ENCODE peak calls at places on chromosomes 2 and 18, in four cellular contexts. One of them, this sample, is unnamed.

GRCh38 chr18:25518716-25519053 is 166.7 kb upstream of the ZNF521 start:
- DNase-seq in fibroblast of lung: no peak
- DNase-seq in endothelial cell of umbilical vein: no peak
- DNase-seq in SK-N-SH: no peak
- DNase-seq in this sample: no peak

GRCh38 chr2:164458801-164459200 is 162.5 kb downstream of the GRB14 start:
- DNase-seq in endothelial cell of umbilical vein: no peak
- DNase-seq in fibroblast of lung: no peak
- DNase-seq in SK-N-SH: peak; percentile 44
- DNase-seq in this sample: no peak

GRCh38 chr2:142100139-142100873 is 30.5 kb downstream of the LRP1B start:
- DNase-seq in fibroblast of lung: peak; percentile 13
- DNase-seq in endothelial cell of umbilical vein: no peak
- DNase-seq in SK-N-SH: no peak
- DNase-seq in this sample: no peak

GRCh38 chr2:138447889-138448570 is 53.5 kb upstream of the SPOPL start:
- DNase-seq in SK-N-SH: no peak
- DNase-seq in fibroblast of lung: no peak
- DNase-seq in endothelial cell of umbilical vein: peak; percentile 80
- DNase-seq in this sample: no peak

GRCh38 chr2:142041105-142041504 is 89.7 kb downstream of the LRP1B start:
- DNase-seq in endothelial cell of umbilical vein: no peak
- DNase-seq in SK-N-SH: no peak
- DNase-seq in fibroblast of lung: peak; percentile 85
- DNase-seq in this sample: no peak

GRCh38 chr18:13726972-13727331 is 479 bp downstream of the RNMT start:
- DNase-seq in fibroblast of lung: peak; percentile 61
- DNase-seq in SK-N-SH: no peak
- DNase-seq in endothelial cell of umbilical vein: no peak
- DNase-seq in this sample: peak; percentile 56

GRCh38 chr2:138275881-138276280 is 225.7 kb upstream of the SPOPL start:
- DNase-seq in endothelial cell of umbilical vein: no peak
- DNase-seq in fibroblast of lung: peak; percentile 47
- DNase-seq in SK-N-SH: no peak
- DNase-seq in this sample: peak; percentile 79

GRCh38 chr2:109234355-109234754 is 105.3 kb downstream of the SH3RF3 start:
- DNase-seq in fibroblast of lung: no peak
- DNase-seq in endothelial cell of umbilical vein: no peak
- DNase-seq in SK-N-SH: no peak
- DNase-seq in this sample: no peak

GRCh38 chr18:38884050-38884449 is 1318.5 kb upstream of the CELF4 start:
- DNase-seq in endothelial cell of umbilical vein: no peak
- DNase-seq in fibroblast of lung: no peak
- DNase-seq in SK-N-SH: no peak
- DNase-seq in this sample: no peak

GRCh38 chr2:64525323-64525625 is 1.1 kb downstream of the AFTPH start:
- DNase-seq in endothelial cell of umbilical vein: peak; percentile 63
- DNase-seq in fibroblast of lung: peak; percentile 37
- DNase-seq in SK-N-SH: no peak
- DNase-seq in this sample: peak; percentile 16

GRCh38 chr18:23537274-23537673 is 34.0 kb downstream of the RMC1 start:
- DNase-seq in fibroblast of lung: no peak
- DNase-seq in endothelial cell of umbilical vein: no peak
- DNase-seq in SK-N-SH: no peak
- DNase-seq in this sample: no peak

GRCh38 chr2:96775160-96775559 is 14.5 kb downstream of the CNNM4 start:
- DNase-seq in fibroblast of lung: no peak
- DNase-seq in SK-N-SH: no peak
- DNase-seq in endothelial cell of umbilical vein: no peak
- DNase-seq in this sample: peak; percentile 66

GRCh38 chr2:208266641-208267335 is 733 bp downstream of the PIKFYVE start:
- DNase-seq in endothelial cell of umbilical vein: peak; percentile 57
- DNase-seq in SK-N-SH: no peak
- DNase-seq in fibroblast of lung: peak; percentile 38
- DNase-seq in this sample: peak; percentile 41

GRCh38 chr2:5660591-5660990 is 31.6 kb upstream of the SOX11 start:
- DNase-seq in SK-N-SH: no peak
- DNase-seq in fibroblast of lung: no peak
- DNase-seq in endothelial cell of umbilical vein: no peak
- DNase-seq in this sample: no peak

GRCh38 chr2:35708411-35708810 is 647.2 kb upstream of the CRIM1 start:
- DNase-seq in SK-N-SH: no peak
- DNase-seq in fibroblast of lung: no peak
- DNase-seq in endothelial cell of umbilical vein: no peak
- DNase-seq in this sample: no peak

GRCh38 chr2:130818809-130819208 is 17.9 kb upstream of the ARHGEF4 start:
- DNase-seq in fibroblast of lung: no peak
- DNase-seq in SK-N-SH: no peak
- DNase-seq in endothelial cell of umbilical vein: no peak
- DNase-seq in this sample: no peak

GRCh38 chr2:172339431-172340010 is 87.9 kb upstream of the ITGA6 start:
- DNase-seq in endothelial cell of umbilical vein: peak; percentile 29
- DNase-seq in SK-N-SH: no peak
- DNase-seq in fibroblast of lung: peak; percentile 36
- DNase-seq in this sample: peak; percentile 29

GRCh38 chr18:34658101-34658500 is 52.0 kb upstream of the DTNA start:
- DNase-seq in fibroblast of lung: no peak
- DNase-seq in endothelial cell of umbilical vein: no peak
- DNase-seq in SK-N-SH: no peak
- DNase-seq in this sample: no peak

GRCh38 chr2:216192181-216192580 is 83.0 kb downstream of the XRCC5 start:
- DNase-seq in SK-N-SH: no peak
- DNase-seq in fibroblast of lung: no peak
- DNase-seq in endothelial cell of umbilical vein: no peak
- DNase-seq in this sample: no peak

GRCh38 chr2:187379869-187380268 is 68.2 kb downstream of the CALCRL start:
- DNase-seq in endothelial cell of umbilical vein: no peak
- DNase-seq in fibroblast of lung: no peak
- DNase-seq in SK-N-SH: no peak
- DNase-seq in this sample: no peak

GRCh38 chr18:69874058-69874457 is 73.6 kb downstream of the CD226 start:
- DNase-seq in endothelial cell of umbilical vein: no peak
- DNase-seq in SK-N-SH: no peak
- DNase-seq in fibroblast of lung: peak; percentile 67
- DNase-seq in this sample: peak; percentile 65

GRCh38 chr2:215958231-215958630 is 55.1 kb downstream of the MREG start:
- DNase-seq in SK-N-SH: no peak
- DNase-seq in fibroblast of lung: no peak
- DNase-seq in endothelial cell of umbilical vein: no peak
- DNase-seq in this sample: no peak

GRCh38 chr2:15941970-15942710 is 1.8 kb downstream of the MYCN start:
- DNase-seq in SK-N-SH: peak; percentile 82
- DNase-seq in fibroblast of lung: no peak
- DNase-seq in endothelial cell of umbilical vein: peak; percentile 25
- DNase-seq in this sample: no peak

GRCh38 chr2:217842038-217842437 is 160.8 kb downstream of the TNS1 start:
- DNase-seq in SK-N-SH: no peak
- DNase-seq in fibroblast of lung: no peak
- DNase-seq in endothelial cell of umbilical vein: no peak
- DNase-seq in this sample: no peak

GRCh38 chr2:219446101-219446504 is 11.5 kb downstream of the SPEG start:
- DNase-seq in SK-N-SH: peak; percentile 92
- DNase-seq in endothelial cell of umbilical vein: peak; percentile 80
- DNase-seq in fibroblast of lung: peak; percentile 80
- DNase-seq in this sample: peak; percentile 67

GRCh38 chr2:26623541-26624497 is 17.3 kb downstream of the CIB4 start:
- DNase-seq in SK-N-SH: peak; percentile 41
- DNase-seq in endothelial cell of umbilical vein: no peak
- DNase-seq in fibroblast of lung: peak; percentile 23
- DNase-seq in this sample: peak; percentile 44

GRCh38 chr2:168751104-168751768 is 51.2 kb upstream of the NOSTRIN start:
- DNase-seq in SK-N-SH: no peak
- DNase-seq in endothelial cell of umbilical vein: peak; percentile 11
- DNase-seq in fibroblast of lung: no peak
- DNase-seq in this sample: no peak

GRCh38 chr18:24514439-24514838 is 54.0 kb downstream of the HRH4 start:
- DNase-seq in endothelial cell of umbilical vein: peak; percentile 31
- DNase-seq in fibroblast of lung: peak; percentile 36
- DNase-seq in SK-N-SH: peak; percentile 39
- DNase-seq in this sample: peak; percentile 54

GRCh38 chr2:54523336-54523959 is 67.3 kb downstream of the SPTBN1 start:
- DNase-seq in fibroblast of lung: no peak
- DNase-seq in SK-N-SH: no peak
- DNase-seq in endothelial cell of umbilical vein: no peak
- DNase-seq in this sample: no peak

GRCh38 chr2:54522624-54523281 is 66.6 kb downstream of the SPTBN1 start:
- DNase-seq in SK-N-SH: peak; percentile 60
- DNase-seq in endothelial cell of umbilical vein: peak; percentile 44
- DNase-seq in fibroblast of lung: peak; percentile 45
- DNase-seq in this sample: peak; percentile 59

GRCh38 chr2:54525321-54525720 is 69.2 kb downstream of the SPTBN1 start:
- DNase-seq in SK-N-SH: no peak
- DNase-seq in endothelial cell of umbilical vein: no peak
- DNase-seq in fibroblast of lung: no peak
- DNase-seq in this sample: no peak

GRCh38 chr2:54526226-54526879 is 70.2 kb downstream of the SPTBN1 start:
- DNase-seq in endothelial cell of umbilical vein: no peak
- DNase-seq in SK-N-SH: no peak
- DNase-seq in fibroblast of lung: no peak
- DNase-seq in this sample: no peak

DNA sequence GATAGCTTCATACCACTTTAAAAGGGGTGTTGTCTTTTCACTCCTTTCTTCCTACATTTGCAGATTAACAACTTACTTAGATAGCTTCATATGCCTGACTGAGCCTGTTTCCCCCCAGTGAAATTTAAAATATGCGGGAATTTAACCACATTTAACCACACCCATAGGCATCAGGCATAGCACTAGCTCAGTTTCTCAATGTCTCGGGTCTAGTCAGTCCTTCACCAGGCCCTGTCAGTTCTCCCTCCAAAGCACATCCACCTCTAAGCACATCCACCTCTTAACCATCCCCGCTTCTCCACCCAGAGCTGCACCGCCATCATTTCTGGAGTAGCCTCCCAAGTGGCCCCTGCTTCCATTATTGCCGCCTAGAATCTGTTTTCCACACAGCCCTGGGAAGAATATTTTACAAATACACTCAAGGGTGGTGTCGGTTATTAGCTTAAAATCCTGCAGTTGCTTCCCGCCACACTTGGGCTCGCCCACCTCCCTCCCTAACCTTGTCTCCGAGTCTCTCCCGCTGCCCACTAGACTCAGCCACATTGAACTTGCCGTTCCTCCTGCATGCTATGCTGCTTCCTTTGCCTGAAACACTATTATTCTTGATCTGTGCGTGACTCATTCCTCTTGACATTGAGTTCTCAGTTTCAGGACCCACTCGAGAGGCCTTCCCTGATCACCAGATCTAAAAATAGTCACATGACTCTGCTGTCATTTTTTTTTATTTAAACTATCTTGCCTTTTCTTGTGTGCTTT is 68.3 kb downstream of the SPTBN1 start:
- DNase-seq in endothelial cell of umbilical vein: peak; percentile 61
- DNase-seq in fibroblast of lung: peak; percentile 94
- DNase-seq in SK-N-SH: no peak
- DNase-seq in this sample: peak; percentile 83
- H4K20me1 ChIP-seq in endothelial cell of umbilical vein: no peaks in the 10 kb centered on the region
- H4K20me1 ChIP-seq in fibroblast of lung: no peaks in the 10 kb centered on the region
- H4K20me1 ChIP-seq in SK-N-SH: peaks cover 35% of the 10 kb centered on the region
- H4K20me1 ChIP-seq in this sample: peaks cover 32% of the 10 kb centered on the region

GRCh38 chr2:191611614-191612013 is 66.3 kb upstream of the NABP1 start:
- DNase-seq in fibroblast of lung: no peak
- DNase-seq in SK-N-SH: no peak
- DNase-seq in endothelial cell of umbilical vein: no peak
- DNase-seq in this sample: no peak

GRCh38 chr2:191614759-191615158 is 63.2 kb upstream of the NABP1 start:
- DNase-seq in fibroblast of lung: no peak
- DNase-seq in SK-N-SH: no peak
- DNase-seq in endothelial cell of umbilical vein: no peak
- DNase-seq in this sample: no peak

GRCh38 chr2:191610749-191611148 is 67.2 kb upstream of the NABP1 start:
- DNase-seq in endothelial cell of umbilical vein: no peak
- DNase-seq in fibroblast of lung: no peak
- DNase-seq in SK-N-SH: no peak
- DNase-seq in this sample: no peak

GRCh38 chr2:191617589-191617988 is 60.3 kb upstream of the NABP1 start:
- DNase-seq in fibroblast of lung: no peak
- DNase-seq in endothelial cell of umbilical vein: no peak
- DNase-seq in SK-N-SH: no peak
- DNase-seq in this sample: no peak

GRCh38 chr2:191612496-191612895 is 65.4 kb upstream of the NABP1 start:
- DNase-seq in endothelial cell of umbilical vein: peak; percentile 40
- DNase-seq in fibroblast of lung: peak; percentile 100
- DNase-seq in SK-N-SH: no peak
- DNase-seq in this sample: peak; percentile 97
- H3K9ac ChIP-seq in endothelial cell of umbilical vein: peak overlapping the region; percentile 44
- H3K9ac ChIP-seq in fibroblast of lung: no peak overlapping the region
- H3K9ac ChIP-seq in SK-N-SH: peak overlapping the region; percentile 64
- H3K9ac ChIP-seq in this sample: no peak overlapping the region

GRCh38 chr2:170493698-170494097 is 221.4 kb upstream of the SP5 start:
- DNase-seq in endothelial cell of umbilical vein: no peak
- DNase-seq in SK-N-SH: no peak
- DNase-seq in fibroblast of lung: peak; percentile 6
- DNase-seq in this sample: peak; percentile 10
- H4K20me1 ChIP-seq in endothelial cell of umbilical vein: no peaks in the 10 kb centered on the region
- H4K20me1 ChIP-seq in SK-N-SH: no peaks in the 10 kb centered on the region
- H4K20me1 ChIP-seq in fibroblast of lung: no peaks in the 10 kb centered on the region
- H4K20me1 ChIP-seq in this sample: no peaks in the 10 kb centered on the region

GRCh38 chr18:72833471-72833870 is 34.3 kb downstream of the NETO1 start:
- DNase-seq in fibroblast of lung: peak; percentile 54
- DNase-seq in endothelial cell of umbilical vein: no peak
- DNase-seq in SK-N-SH: no peak
- DNase-seq in this sample: no peak
- H3K9ac ChIP-seq in fibroblast of lung: no peak overlapping the region
- H3K9ac ChIP-seq in endothelial cell of umbilical vein: no peak overlapping the region
- H3K9ac ChIP-seq in SK-N-SH: no peak overlapping the region
- H3K9ac ChIP-seq in this sample: no peak overlapping the region